ENCODE peak calls at places on chromosomes 7 and 10, in eight cellular contexts. C, D, W, O, N, F, Z and G are unnamed samples.

GRCh38 chr10:8047452-8048280 is 6.8 kb upstream of the GATA3 start:
- DNase-seq in W (no peak), O (no peak), D (no peak), N (no peak), Z (no peak), F (no peak), C (no peak), G (no peak)

GRCh38 chr10:75959209-75959608 is 527.8 kb downstream of the LRMDA start:
- DNase-seq in C (no peak), D (no peak), N (no peak), Z (peak), W (peak), O (peak), F (peak), G (no peak)

GRCh38 chr7:7820409-7820808 is 102.0 kb upstream of the RPA3 start:
- DNase-seq in N (no peak), O (no peak), F (no peak), Z (no peak), D (no peak), W (no peak), C (no peak), G (no peak)

GRCh38 chr10:69866688-69867461 is 65.2 kb downstream of the COL13A1 start:
- DNase-seq in Z (peak), C (no peak), F (peak), O (peak), N (peak), D (peak), W (peak), G (no peak)

GRCh38 chr10:119826777-119827176 is 45.9 kb downstream of the MCMBP start:
- DNase-seq in Z (no peak), N (no peak), O (peak), C (no peak), F (no peak), D (no peak), W (no peak), G (no peak)

GRCh38 chr7:5525271-5526189 is 101.9 kb upstream of the TNRC18 start:
- DNase-seq in Z (peak), F (peak), D (peak), O (peak), C (no peak), N (peak), W (peak), G (no peak)

GRCh38 chr10:34906021-34906965 is 91.2 kb upstream of the PARD3 start:
- DNase-seq in C (peak), O (peak), W (peak), N (peak), D (no peak), Z (no peak), F (no peak), G (no peak)

GRCh38 chr7:7323921-7324320 is 141.6 kb downstream of the C1GALT1 start:
- DNase-seq in F (no peak), O (no peak), W (no peak), N (no peak), Z (no peak), C (no peak), D (no peak), G (no peak)

GRCh38 chr10:107091126-107091525 is 73.4 kb downstream of the SORCS1 start:
- DNase-seq in D (no peak), C (no peak), W (no peak), O (no peak), F (no peak), N (no peak), Z (no peak), G (no peak)

GRCh38 chr10:6145414-6145978 is 56.7 kb downstream of the RBM17 start:
- DNase-seq in D (peak), W (no peak), O (no peak), C (no peak), F (no peak), Z (no peak), N (peak), G (no peak)

GRCh38 chr10:6145979-6146432 is 56.7 kb upstream of the PFKFB3 start:
- DNase-seq in C (no peak), D (no peak), W (no peak), O (no peak), F (no peak), Z (no peak), N (no peak), G (no peak)

GRCh38 chr10:6143128-6143527 is 54.3 kb downstream of the RBM17 start:
- DNase-seq in N (no peak), F (no peak), C (no peak), D (no peak), W (no peak), Z (no peak), O (no peak), G (no peak)

GRCh38 chr10:6146921-6147320 is 55.8 kb upstream of the PFKFB3 start:
- DNase-seq in W (no peak), N (no peak), Z (no peak), C (no peak), F (no peak), D (no peak), O (no peak), G (no peak)

GRCh38 chr10:6144609-6145413 is 56.0 kb downstream of the RBM17 start:
- DNase-seq in W (peak), C (peak), O (peak), D (peak), F (peak), Z (peak), N (peak), G (peak)
- TF ChIP-seq CTCF in W (no peak), C (no peak), O (no peak), D (no peak), F (no peak), Z (no peak), N (no peak), G (no peak)

GRCh38 chr7:128453836-128454804 is 1.6 kb upstream of the HILPDA start:
- DNase-seq in Z (peak), D (peak), N (peak), O (peak), W (peak), F (peak), C (peak), G (no peak)
- H3K4me3 ChIP-seq in Z (peak), D (no peak), N (no peak), O (peak), W (peak), F (no peak), C (no peak), G (no peak)

GRCh38 chr10:84114088-84114667 is 25.1 kb upstream of the GHITM start:
- DNase-seq in O (peak), Z (peak), N (peak), W (no peak), C (no peak), D (no peak), F (no peak), G (no peak)
- TF ChIP-seq CTCF in O (peak), Z (peak), N (peak), W (no peak), C (no peak), D (no peak), F (peak), G (peak)

GRCh38 chr10:51117794-51118193 is 43.5 kb downstream of the PRKG1 start:
- DNase-seq in Z (peak), D (no peak), O (no peak), W (no peak), F (peak), C (no peak), N (no peak), G (no peak)

GRCh38 chr10:51113007-51113406 is 38.7 kb downstream of the PRKG1 start:
- DNase-seq in O (no peak), N (no peak), Z (no peak), F (no peak), D (no peak), W (no peak), C (no peak), G (no peak)

DNA sequence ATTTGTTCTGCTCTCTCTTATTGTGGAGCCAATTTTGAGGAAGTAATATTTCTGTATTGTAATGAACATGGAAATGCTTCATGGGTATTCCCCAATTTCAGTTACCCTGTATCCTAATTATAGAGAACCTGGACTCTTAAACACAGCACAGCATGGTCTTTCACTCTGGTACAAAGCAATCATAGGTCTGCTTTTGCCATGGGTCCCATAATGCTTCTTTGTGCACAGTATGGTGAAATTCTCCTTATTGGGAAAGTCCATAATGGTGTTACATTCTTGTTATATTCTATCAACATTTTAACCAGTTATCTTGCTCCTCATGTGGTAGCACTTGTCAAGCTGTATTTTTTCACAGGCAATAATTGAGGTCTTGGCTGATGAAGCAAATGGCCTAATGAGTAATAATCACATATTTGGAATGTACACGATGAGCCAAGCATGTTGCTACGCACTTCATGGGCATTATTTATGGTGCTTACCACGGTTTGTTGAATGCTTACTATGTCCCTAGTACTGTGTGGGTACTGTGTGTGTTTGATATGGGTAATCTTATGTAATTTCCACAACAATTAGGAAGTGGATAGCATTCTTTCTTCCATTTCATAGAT is 42.9 kb downstream of the PRKG1 start:
- DNase-seq in N (no peak), C (no peak), D (no peak), Z (peak), O (no peak), F (peak), W (peak), G (no peak)
- H3K4me3 ChIP-seq in N (no peak), C (no peak), D (no peak), Z (no peak), O (no peak), F (no peak), W (no peak), G (no peak)

DNA sequence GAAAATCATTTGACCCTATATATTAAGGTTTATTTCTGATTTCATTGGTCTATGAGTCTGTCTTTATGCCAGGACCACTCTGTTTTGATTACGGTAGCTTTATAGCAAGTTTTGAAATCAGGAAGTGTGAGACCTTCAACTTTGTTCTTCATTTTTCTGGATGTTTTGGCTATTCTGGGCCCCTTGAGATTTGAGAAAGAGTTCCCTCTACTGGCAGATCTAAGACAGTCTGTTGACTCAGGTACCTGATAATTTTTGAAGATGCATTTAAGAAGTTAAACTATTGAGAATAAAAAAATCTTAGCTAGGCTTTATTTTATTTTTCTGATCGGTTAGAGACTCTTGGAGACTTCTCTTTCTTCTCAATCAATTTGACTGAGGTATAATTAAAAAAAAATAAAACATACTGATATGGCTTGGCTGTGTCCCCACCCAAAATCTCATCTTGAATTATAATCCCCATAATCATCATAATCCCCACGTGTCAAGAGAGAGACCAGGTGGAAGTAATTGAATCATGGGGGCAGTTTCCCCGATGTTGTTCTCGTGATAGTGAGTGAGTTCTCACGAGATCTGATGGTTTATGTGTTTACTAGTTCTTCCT is 209.2 kb downstream of the SNX10 start:
- DNase-seq in Z (peak), D (no peak), W (peak), O (peak), N (peak), C (no peak), F (peak), G (peak)
- TF ChIP-seq CTCF in Z (peak), D (peak), W (peak), O (peak), N (peak), C (peak), F (no peak), G (peak)

GRCh38 chr7:22858274-22858639 is 35.6 kb upstream of the TOMM7 start:
- DNase-seq in W (no peak), Z (no peak), C (no peak), N (no peak), F (no peak), O (no peak), D (no peak), G (no peak)

GRCh38 chr7:22854158-22855048 is 31.8 kb upstream of the TOMM7 start:
- DNase-seq in C (peak), D (peak), W (peak), O (peak), N (peak), Z (peak), F (peak), G (peak)

GRCh38 chr7:22858640-22859561 is 36.3 kb upstream of the TOMM7 start:
- DNase-seq in Z (peak), C (no peak), O (peak), D (no peak), N (no peak), W (peak), F (peak), G (no peak)

GRCh38 chr7:22855049-22855392 is 32.4 kb upstream of the TOMM7 start:
- DNase-seq in O (no peak), Z (no peak), C (no peak), W (no peak), N (no peak), D (no peak), F (no peak), G (no peak)

GRCh38 chr7:22856437-22856836 is 33.8 kb upstream of the TOMM7 start:
- DNase-seq in C (no peak), F (no peak), W (peak), N (no peak), Z (no peak), O (no peak), D (no peak), G (no peak)
- H3K4me3 ChIP-seq in C (no peak), F (no peak), W (no peak), N (no peak), Z (peak), O (no peak), D (no peak), G (peak)

DNA sequence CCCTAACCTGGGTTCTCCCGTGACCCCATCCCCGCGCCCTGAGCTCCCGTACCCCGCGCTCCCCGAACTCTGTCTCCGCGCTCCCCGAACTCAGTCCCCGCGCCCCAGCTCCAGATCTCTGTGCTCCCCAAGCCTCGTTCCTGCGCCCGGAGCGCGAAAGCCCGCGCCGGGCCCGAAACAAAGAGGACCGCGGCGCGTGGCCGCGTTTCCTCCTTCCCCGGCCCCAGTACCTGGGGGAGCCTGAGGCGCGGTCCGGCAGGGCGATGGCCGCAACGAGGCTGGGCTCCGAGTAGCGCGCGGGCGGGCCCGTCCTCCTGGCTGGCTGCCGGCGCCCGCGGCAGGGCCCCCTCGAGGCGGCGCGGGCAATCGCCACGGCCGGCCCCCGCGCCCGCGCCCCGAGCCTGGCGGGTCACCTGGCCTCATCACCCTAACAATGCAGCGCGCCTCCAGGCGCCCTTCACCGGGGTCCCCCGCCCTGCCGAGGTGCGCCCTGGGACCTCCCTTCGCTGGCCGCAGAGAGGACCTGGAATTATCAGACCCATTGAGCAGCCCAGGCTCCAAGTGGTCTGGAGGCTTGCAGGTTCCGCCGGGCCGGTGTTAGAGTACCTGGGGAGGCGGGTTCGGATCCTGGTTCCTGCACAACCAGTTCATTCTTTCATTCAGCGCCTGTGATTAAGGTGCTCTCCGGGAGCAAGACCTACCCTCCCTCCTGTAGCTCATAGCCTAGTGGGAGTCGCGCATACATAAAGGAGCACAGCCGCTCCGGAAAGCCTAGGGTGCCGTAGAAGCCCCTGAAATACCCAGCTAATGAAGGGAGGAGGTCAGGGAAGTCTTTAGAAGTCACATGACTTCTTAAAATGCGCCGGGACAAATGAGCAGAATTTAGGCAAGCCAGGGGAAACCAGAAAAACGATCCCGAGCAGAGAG is at the start of gene TNS3:
- DNase-seq in D (no peak), C (no peak), N (peak), F (peak), O (peak), Z (peak), W (no peak), G (no peak)
- TF ChIP-seq CTCF in D (no peak), C (no peak), N (peak), F (no peak), O (no peak), Z (no peak), W (no peak), G (no peak)

DNA sequence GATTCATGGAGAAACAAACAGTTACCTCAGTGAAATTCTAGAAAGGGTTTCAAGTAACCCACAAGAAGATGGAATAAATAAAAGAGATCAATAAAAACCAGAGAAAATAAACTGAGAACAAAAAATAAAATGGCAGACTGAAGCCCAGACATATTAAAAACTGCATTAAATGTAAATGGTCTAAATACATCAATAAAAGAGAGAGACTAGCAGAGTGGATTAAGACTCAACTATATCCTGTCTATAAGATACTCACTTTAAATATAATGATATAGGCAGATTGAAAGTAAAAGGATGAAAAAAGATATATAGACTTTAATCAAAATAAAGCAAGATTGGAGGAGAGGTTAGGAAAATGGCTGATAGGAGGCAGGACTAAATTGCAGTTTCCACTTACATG is 18.8 kb upstream of the EBF3 start:
- DNase-seq in Z (no peak), D (no peak), W (no peak), O (no peak), C (no peak), N (no peak), F (no peak), G (no peak)
- H3K4me3 ChIP-seq in Z (no peak), D (no peak), W (no peak), O (no peak), C (no peak), N (no peak), F (no peak), G (no peak)

GRCh38 chr10:28479366-28479765 is 53.6 kb upstream of the WAC start:
- DNase-seq in D (no peak), N (peak), F (peak), C (no peak), Z (peak), W (no peak), O (no peak), G (no peak)
- TF ChIP-seq CTCF in D (no peak), N (no peak), F (no peak), C (no peak), Z (no peak), W (no peak), O (no peak), G (no peak)

DNA sequence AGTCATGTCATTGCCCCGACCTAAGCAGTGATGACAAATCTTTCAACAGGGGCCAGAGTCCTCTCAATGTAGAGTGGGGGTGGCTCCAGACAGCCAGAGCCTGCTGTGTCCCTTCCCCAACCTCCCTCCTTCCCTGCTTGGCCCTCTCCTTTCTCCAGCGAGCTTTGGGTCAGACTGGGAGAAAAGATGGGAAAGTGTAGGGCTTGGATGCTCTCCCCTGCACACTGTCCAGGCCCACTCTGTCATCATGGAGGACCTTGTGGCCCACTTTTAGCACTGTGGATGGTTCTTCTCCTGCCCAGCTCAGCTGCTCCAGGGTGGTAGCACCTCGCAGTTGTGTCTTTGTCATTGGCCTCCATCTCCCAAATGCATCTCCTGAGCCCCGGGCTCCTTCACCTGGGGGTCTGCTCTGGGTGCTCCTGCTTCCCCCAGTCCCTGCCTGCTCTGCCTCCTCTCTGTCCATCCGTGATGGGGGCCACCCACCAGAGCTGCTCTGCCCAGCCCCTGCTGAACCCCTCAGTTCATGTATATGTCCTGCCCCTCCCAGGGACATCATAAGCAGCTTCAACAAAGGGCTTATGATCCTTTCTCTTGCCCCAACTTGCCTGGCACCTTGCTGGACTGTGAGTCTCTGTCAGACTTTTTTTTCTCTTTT is 37.5 kb downstream of the BTBD16 start:
- DNase-seq in D (no peak), C (no peak), N (no peak), Z (no peak), F (no peak), W (no peak), O (no peak), G (no peak)
- H3K4me3 ChIP-seq in D (no peak), C (no peak), N (no peak), Z (peak), F (no peak), W (no peak), O (no peak), G (no peak)